ENCODE peak calls at places on chromosomes 1 and 21, in seven cellular contexts. Z is breast epithelium, S is heart right ventricle, R is suprapubic skin, E is left ventricle myocardium inferior, I is GM23248, U is psoas muscle. Q is an unnamed sample.

GRCh38 chr1:44609412-44609767 is 64.9 kb downstream of the TMEM53 start:
- DNase-seq in Z (no peak), S (peak), R (no peak), E (peak), I (peak), U (peak), Q (no peak)

GRCh38 chr1:110535985-110536384 is 17.0 kb upstream of the KCNA10 start:
- DNase-seq in Z (no peak), S (no peak), R (no peak), E (no peak), I (no peak), U (no peak), Q (no peak)

GRCh38 chr1:63746129-63746864 is 27.5 kb upstream of the ROR1 start:
- DNase-seq in Z (no peak), S (no peak), R (no peak), E (no peak), I (peak), U (no peak), Q (no peak)

GRCh38 chr1:171422489-171422888 is 62.8 kb upstream of the PRRC2C start:
- DNase-seq in Z (no peak), S (no peak), R (no peak), E (no peak), I (peak), U (no peak), Q (no peak)

GRCh38 chr1:110672001-110672752 is 2.6 kb downstream of the KCNA3 start:
- DNase-seq in Z (no peak), S (peak), R (no peak), E (no peak), I (peak), U (no peak), Q (no peak)

GRCh38 chr1:86926886-86927285 is 12.5 kb downstream of the HS2ST1 start:
- DNase-seq in Z (no peak), S (no peak), R (no peak), E (no peak), I (peak), U (no peak), Q (no peak)

GRCh38 chr1:156813750-156814570 is 2.7 kb downstream of the SH2D2A start:
- DNase-seq in Z (peak), S (peak), R (no peak), E (peak), I (peak), U (peak), Q (peak)

GRCh38 chr1:17999884-18000283 is 107.7 kb upstream of the IGSF21 start:
- DNase-seq in Z (no peak), S (no peak), R (no peak), E (no peak), I (no peak), U (no peak), Q (no peak)

GRCh38 chr1:236066828-236067386 is 2.0 kb upstream of the NID1 start:
- DNase-seq in Z (no peak), S (peak), R (no peak), E (peak), I (no peak), U (peak), Q (peak)

GRCh38 chr1:29513357-29513756 is 277.0 kb downstream of the PTPRU start:
- DNase-seq in Z (no peak), S (peak), R (peak), E (peak), I (peak), U (peak), Q (peak)

GRCh38 chr1:40782371-40782956 is 1.1 kb upstream of the KCNQ4 start:
- DNase-seq in Z (no peak), S (peak), R (no peak), E (peak), I (no peak), U (peak), Q (no peak)

GRCh38 chr21:34280987-34281386 is 82.8 kb upstream of the KCNE2 start:
- DNase-seq in Z (no peak), S (no peak), R (no peak), E (peak), I (no peak), U (peak), Q (no peak)

GRCh38 chr1:56073614-56074356 is 505.6 kb downstream of the PLPP3 start:
- DNase-seq in Z (peak), S (peak), R (peak), E (peak), I (peak), U (peak), Q (peak)

GRCh38 chr1:21318714-21319159 is 28.5 kb upstream of the ECE1 start:
- DNase-seq in Z (peak), S (peak), R (peak), E (peak), I (peak), U (peak), Q (peak)

GRCh38 chr1:91745649-91746383 is 140.1 kb downstream of the TGFBR3 start:
- DNase-seq in Z (no peak), S (no peak), R (no peak), E (no peak), I (no peak), U (no peak), Q (no peak)

GRCh38 chr1:76289692-76290091 is 215.1 kb downstream of the ST6GALNAC3 start:
- DNase-seq in Z (no peak), S (no peak), R (no peak), E (no peak), I (no peak), U (no peak), Q (no peak)

GRCh38 chr1:224489585-224490365 is 55.2 kb upstream of the WDR26 start:
- DNase-seq in Z (no peak), S (no peak), R (no peak), E (no peak), I (no peak), U (no peak), Q (no peak)

GRCh38 chr1:222995620-222996306 is 147.3 kb downstream of the TLR5 start:
- DNase-seq in Z (no peak), S (no peak), R (no peak), E (no peak), I (no peak), U (no peak), Q (no peak)

GRCh38 chr1:45834689-45835088 is 31.3 kb downstream of the MAST2 start:
- DNase-seq in Z (no peak), S (no peak), R (no peak), E (no peak), I (no peak), U (no peak), Q (no peak)
- H3K4me3 ChIP-seq in Z (no peak), S (no peak), R (no peak), E (no peak), I (no peak), U (no peak), Q (no peak)

GRCh38 chr21:45441431-45442255 is 36.7 kb downstream of the COL18A1 start:
- DNase-seq in Z (no peak), S (no peak), R (no peak), E (no peak), I (no peak), U (peak), Q (no peak)

GRCh38 chr21:45438391-45439145 is 33.6 kb downstream of the COL18A1 start:
- DNase-seq in Z (no peak), S (no peak), R (no peak), E (no peak), I (no peak), U (no peak), Q (no peak)

GRCh38 chr21:45440736-45441350 is 35.9 kb downstream of the COL18A1 start:
- DNase-seq in Z (no peak), S (no peak), R (no peak), E (no peak), I (no peak), U (peak), Q (no peak)

GRCh38 chr21:45439901-45440461 is 35.0 kb downstream of the COL18A1 start:
- DNase-seq in Z (no peak), S (no peak), R (no peak), E (no peak), I (no peak), U (peak), Q (no peak)

GRCh38 chr21:45439171-45439872 is 34.4 kb downstream of the COL18A1 start:
- DNase-seq in Z (peak), S (peak), R (peak), E (peak), I (peak), U (peak), Q (peak)
- H3K4me3 ChIP-seq in Z (peak), S (peak), R (peak), E (peak), I (peak), U (peak), Q (no peak)

DNA sequence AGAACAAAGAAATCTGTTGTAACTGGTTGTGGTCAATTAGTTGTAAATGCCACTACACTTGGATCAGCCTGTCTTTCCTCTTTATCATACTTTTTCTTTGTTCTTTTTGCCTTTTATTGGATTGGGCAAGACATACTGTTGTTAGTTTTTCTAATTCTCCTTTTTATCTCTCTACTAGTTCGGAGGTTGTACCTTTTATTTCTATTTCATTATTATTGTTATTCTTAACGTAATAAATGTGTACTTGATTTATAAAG is 59.2 kb downstream of the IVNS1ABP start:
- DNase-seq in Z (no peak), S (no peak), R (no peak), E (no peak), I (peak), U (no peak), Q (no peak)
- H3K4me3 ChIP-seq in Z (no peak), S (no peak), R (no peak), E (no peak), I (no peak), U (no peak), Q (no peak)

GRCh38 chr1:116540088-116540487 is 30.7 kb downstream of the CD58 start:
- DNase-seq in Z (no peak), S (no peak), R (no peak), E (no peak), I (no peak), U (no peak), Q (no peak)

GRCh38 chr1:116544588-116545358 is 26.1 kb downstream of the CD58 start:
- DNase-seq in Z (no peak), S (no peak), R (no peak), E (no peak), I (no peak), U (no peak), Q (no peak)

GRCh38 chr1:116546354-116546977 is 24.4 kb downstream of the CD58 start:
- DNase-seq in Z (no peak), S (no peak), R (no peak), E (no peak), I (no peak), U (no peak), Q (no peak)

DNA sequence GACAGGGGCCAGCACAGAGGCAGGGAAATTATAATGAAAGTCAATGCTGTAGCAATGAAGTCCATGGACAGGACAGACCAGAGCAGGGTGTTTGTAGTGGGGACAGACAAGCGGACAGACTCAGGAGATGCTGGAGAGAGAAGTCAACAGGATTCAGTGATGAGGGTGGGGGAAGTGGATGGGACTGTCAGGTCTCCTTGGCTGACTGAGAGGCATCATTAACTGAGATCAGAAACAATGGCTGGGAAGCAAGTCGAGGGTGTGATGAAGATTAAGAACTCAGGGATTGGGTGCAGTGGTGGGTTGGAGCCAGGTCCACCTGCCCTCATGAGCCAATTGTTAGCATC is 25.5 kb downstream of the CD58 start:
- DNase-seq in Z (no peak), S (no peak), R (no peak), E (no peak), I (no peak), U (no peak), Q (no peak)
- H3K4me3 ChIP-seq in Z (no peak), S (no peak), R (no peak), E (no peak), I (no peak), U (no peak), Q (no peak)

GRCh38 chr1:1420654-1421134 is 382 bp downstream of the ANKRD65 start:
- DNase-seq in Z (no peak), S (no peak), R (no peak), E (no peak), I (no peak), U (no peak), Q (no peak)
- H3K4me3 ChIP-seq in Z (peak), S (peak), R (peak), E (peak), I (no peak), U (peak), Q (no peak)